ENCODE peak calls at places on chromosomes 6 and 20, in five cellular contexts. L is ascending aorta, M is astrocyte of the spinal cord, B is lower leg skin, N is fibroblast of mammary gland. H is an unnamed sample.

GRCh38 chr20:37567671-37568588 is 40.3 kb upstream of the BLCAP start:
- DNase-seq in B (no peak), L (no peak), M (peak), N (no peak), H (no peak)

GRCh38 chr20:41340327-41341055 is at the start of gene LPIN3:
- DNase-seq in B (peak), N (peak), M (peak), L (peak), H (peak)

GRCh38 chr6:3746119-3746691 is 5.3 kb downstream of the PXDC1 start:
- DNase-seq in N (no peak), L (no peak), M (no peak), B (no peak), H (no peak)

GRCh38 chr20:53581444-53582311 is 12.0 kb downstream of the ZNF217 start:
- DNase-seq in L (no peak), B (no peak), N (no peak), M (no peak), H (no peak)

GRCh38 chr6:26571592-26572296 is 25.0 kb upstream of the ABT1 start:
- DNase-seq in B (no peak), L (no peak), N (peak), M (peak), H (peak)

GRCh38 chr6:18022398-18023231 is 35.2 kb upstream of the KIF13A start:
- DNase-seq in N (peak), B (no peak), M (peak), L (no peak), H (no peak)

GRCh38 chr6:141421378-141421777 is 711.3 kb upstream of the GJE1 start:
- DNase-seq in M (peak), B (no peak), N (peak), L (no peak), H (no peak)

GRCh38 chr6:36848658-36849441 is 9.6 kb upstream of the CPNE5 start:
- DNase-seq in M (no peak), N (no peak), L (no peak), B (no peak), H (peak)

GRCh38 chr20:25139061-25139705 is 56.3 kb upstream of the ENTPD6 start:
- DNase-seq in N (no peak), L (no peak), M (no peak), B (no peak), H (no peak)

GRCh38 chr6:34146801-34147592 is 1.1 kb upstream of the GRM4 start:
- DNase-seq in N (peak), M (peak), L (no peak), B (no peak), H (no peak)

GRCh38 chr6:139536751-139537617 is 162.5 kb upstream of the CITED2 start:
- DNase-seq in L (no peak), M (no peak), B (no peak), N (no peak), H (no peak)

GRCh38 chr20:5191829-5192569 is 65.2 kb downstream of the CDS2 start:
- DNase-seq in M (peak), B (no peak), N (peak), L (no peak), H (peak)

GRCh38 chr6:12436224-12436623 is 146.1 kb downstream of the EDN1 start:
- DNase-seq in L (no peak), M (no peak), N (no peak), B (no peak), H (no peak)

GRCh38 chr6:1916334-1916985 is 306.7 kb downstream of the FOXC1 start:
- DNase-seq in B (no peak), N (peak), M (peak), L (no peak), H (no peak)

GRCh38 chr6:97726378-97726777 is 443.4 kb upstream of the MMS22L start:
- DNase-seq in B (no peak), L (no peak), N (no peak), M (no peak), H (no peak)

GRCh38 chr6:108133594-108134179 is 32.1 kb upstream of the NR2E1 start:
- DNase-seq in L (no peak), M (peak), N (peak), B (no peak), H (peak)

GRCh38 chr20:46945465-46945864 is 50.8 kb downstream of the EYA2 start:
- DNase-seq in B (no peak), L (no peak), N (peak), M (peak), H (no peak)

GRCh38 chr6:3009930-3010329 is 10.2 kb downstream of the NQO2 start:
- DNase-seq in N (no peak), B (no peak), M (no peak), L (no peak), H (no peak)

GRCh38 chr20:12798286-12798685 is 210.5 kb upstream of the SPTLC3 start:
- DNase-seq in N (no peak), M (no peak), B (no peak), L (no peak), H (no peak)

GRCh38 chr6:148713033-148713738 is 33.6 kb upstream of the UST start:
- DNase-seq in M (no peak), N (no peak), B (no peak), L (no peak), H (no peak)

GRCh38 chr6:28922841-28923317 is 906 bp downstream of the TRIM27 start:
- DNase-seq in B (peak), M (peak), L (no peak), N (peak), H (no peak)

GRCh38 chr6:105136433-105137350 is 43.1 kb downstream of the POPDC3 start:
- DNase-seq in B (peak), M (peak), L (no peak), N (peak), H (peak)

GRCh38 chr6:118705799-118706481 is 54.5 kb upstream of the CEP85L start:
- DNase-seq in B (no peak), M (peak), N (peak), L (no peak), H (no peak)

GRCh38 chr6:134368670-134369069 is 50.8 kb upstream of the SGK1 start:
- DNase-seq in L (no peak), M (no peak), B (no peak), N (no peak), H (no peak)

GRCh38 chr20:8219403-8219802 is 87.3 kb downstream of the PLCB1 start:
- DNase-seq in M (no peak), B (no peak), L (no peak), N (no peak), H (no peak)

GRCh38 chr6:24667378-24667803 is 514 bp downstream of the ACOT13 start:
- DNase-seq in M (no peak), B (no peak), N (peak), L (no peak), H (no peak)

GRCh38 chr6:49333345-49334120 is 129.5 kb downstream of the MMUT start:
- DNase-seq in L (no peak), N (peak), B (no peak), M (no peak), H (no peak)

GRCh38 chr20:40939667-40940066 is 89.0 kb upstream of the TOP1 start:
- DNase-seq in L (no peak), M (no peak), B (no peak), N (no peak), H (no peak)

GRCh38 chr6:28353981-28354676 is 4.4 kb downstream of the ZKSCAN3 start:
- DNase-seq in N (peak), B (no peak), M (peak), L (no peak), H (peak)

GRCh38 chr20:56606174-56606945 is 22.7 kb upstream of the TFAP2C start:
- DNase-seq in M (no peak), N (no peak), B (no peak), L (no peak), H (no peak)

GRCh38 chr20:48404598-48404997 is 423.2 kb downstream of the PREX1 start:
- DNase-seq in N (no peak), M (no peak), L (no peak), B (no peak), H (no peak)

GRCh38 chr6:26196846-26197683 is 109.8 kb downstream of the HFE start:
- DNase-seq in B (peak), N (peak), M (peak), L (peak), H (peak)

GRCh38 chr6:63816979-63817436 is 181.4 kb downstream of the PHF3 start:
- DNase-seq in N (peak), L (no peak), B (no peak), M (no peak), H (peak)

GRCh38 chr6:50091641-50092040 is 41.9 kb upstream of the DEFB112 start:
- DNase-seq in N (peak), B (no peak), M (no peak), L (no peak), H (no peak)

GRCh38 chr6:157314705-157315321 is 8.5 kb downstream of the TMEM242 start:
- DNase-seq in B (no peak), M (peak), L (no peak), N (peak), H (no peak)

GRCh38 chr6:75275067-75275466 is 9.5 kb downstream of the TMEM30A start:
- DNase-seq in N (peak), M (peak), B (no peak), L (no peak), H (no peak)

GRCh38 chr6:148878683-148879082 is 131.9 kb downstream of the UST start:
- DNase-seq in B (no peak), L (no peak), N (no peak), M (no peak), H (no peak)

GRCh38 chr20:61527626-61528025 is 275.6 kb downstream of the CDH4 start:
- DNase-seq in N (no peak), B (no peak), L (no peak), M (no peak), H (no peak)

GRCh38 chr20:50251992-50252491 is 61.4 kb downstream of the CEBPB start:
- DNase-seq in L (no peak), B (no peak), M (peak), N (peak), H (no peak)

GRCh38 chr6:6546318-6547110 is 42.0 kb upstream of the LY86 start:
- DNase-seq in B (no peak), M (peak), L (no peak), N (peak), H (peak)
- H3K4me3 ChIP-seq in B (no peak), M (peak), L (peak), N (peak), H (peak)

GRCh38 chr6:79250107-79250514 is 15.6 kb upstream of the HMGN3 start:
- DNase-seq in M (no peak), B (no peak), L (no peak), N (no peak), H (no peak)
- TF ChIP-seq CTCF in M (peak), B (no peak), L (no peak), N (peak), H (peak)

DNA sequence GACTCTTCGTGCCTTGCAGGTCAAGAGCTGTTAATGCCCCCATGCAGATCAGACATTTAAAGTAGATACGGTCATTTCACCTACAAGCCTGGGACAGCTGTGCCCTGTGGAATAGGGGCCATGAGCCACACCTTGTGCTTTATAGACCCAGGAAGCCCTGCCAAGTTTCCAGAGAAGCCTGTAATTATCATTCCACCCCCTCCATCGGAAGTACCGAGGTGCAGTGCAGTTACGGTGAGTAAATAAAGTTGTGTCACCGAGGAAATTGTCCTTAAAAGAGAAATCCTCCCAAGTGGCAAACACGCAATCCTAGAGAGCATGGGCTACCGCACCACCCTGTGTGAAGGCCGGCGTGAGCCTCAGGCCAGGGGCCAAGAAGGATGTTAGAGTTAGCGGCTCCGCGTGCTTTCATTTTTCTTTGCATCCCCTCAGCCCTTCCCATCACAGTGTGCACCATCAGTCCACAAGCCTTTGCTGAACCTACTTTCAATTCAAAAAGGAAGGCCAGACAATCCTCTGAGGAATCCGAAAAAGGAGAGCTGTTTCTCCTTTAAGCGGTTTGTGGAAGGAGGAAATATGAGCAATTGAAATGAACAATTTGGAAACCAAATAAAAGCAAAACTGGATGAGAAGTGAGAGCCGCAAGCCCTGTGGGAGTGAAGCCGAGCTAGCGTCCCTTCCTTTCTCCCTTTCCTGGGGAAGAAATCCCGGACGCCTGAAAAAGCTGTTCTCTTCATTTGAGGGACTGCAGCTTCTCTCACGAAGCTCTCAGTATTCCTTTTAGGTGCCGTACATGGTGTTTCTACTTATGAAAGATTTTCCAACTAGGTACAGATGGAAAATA is 183.3 kb upstream of the PDE10A start:
- DNase-seq in L (no peak), M (no peak), N (no peak), B (no peak), H (no peak)
- H3K4me3 ChIP-seq in L (peak), M (no peak), N (peak), B (no peak), H (no peak)

GRCh38 chr6:5850848-5851255 is 155.9 kb downstream of the NRN1 start:
- DNase-seq in L (no peak), B (no peak), M (no peak), N (no peak), H (no peak)

GRCh38 chr6:5851261-5851757 is 155.4 kb downstream of the NRN1 start:
- DNase-seq in L (no peak), M (peak), B (no peak), N (peak), H (no peak)

GRCh38 chr6:5854900-5855299 is 151.8 kb downstream of the NRN1 start:
- DNase-seq in L (no peak), M (no peak), B (no peak), N (no peak), H (no peak)

GRCh38 chr6:5860849-5861248 is 145.9 kb downstream of the NRN1 start:
- DNase-seq in M (no peak), N (no peak), B (no peak), L (no peak), H (no peak)

GRCh38 chr6:5855787-5856186 is 150.9 kb downstream of the NRN1 start:
- DNase-seq in L (no peak), N (no peak), B (no peak), M (no peak), H (no peak)
- TF ChIP-seq CTCF in L (no peak), N (no peak), B (no peak), M (no peak), H (no peak)

GRCh38 chr6:15310680-15311079 is 64.8 kb downstream of the JARID2 start:
- DNase-seq in N (peak), B (no peak), L (no peak), M (no peak), H (no peak)

GRCh38 chr6:15308445-15309213 is 62.8 kb downstream of the JARID2 start:
- DNase-seq in B (no peak), L (no peak), N (no peak), M (no peak), H (peak)

GRCh38 chr6:15309611-15310283 is 63.9 kb downstream of the JARID2 start:
- DNase-seq in M (no peak), L (no peak), N (no peak), B (no peak), H (peak)

GRCh38 chr6:15313367-15313766 is 67.5 kb downstream of the JARID2 start:
- DNase-seq in N (no peak), M (no peak), L (no peak), B (no peak), H (no peak)

DNA sequence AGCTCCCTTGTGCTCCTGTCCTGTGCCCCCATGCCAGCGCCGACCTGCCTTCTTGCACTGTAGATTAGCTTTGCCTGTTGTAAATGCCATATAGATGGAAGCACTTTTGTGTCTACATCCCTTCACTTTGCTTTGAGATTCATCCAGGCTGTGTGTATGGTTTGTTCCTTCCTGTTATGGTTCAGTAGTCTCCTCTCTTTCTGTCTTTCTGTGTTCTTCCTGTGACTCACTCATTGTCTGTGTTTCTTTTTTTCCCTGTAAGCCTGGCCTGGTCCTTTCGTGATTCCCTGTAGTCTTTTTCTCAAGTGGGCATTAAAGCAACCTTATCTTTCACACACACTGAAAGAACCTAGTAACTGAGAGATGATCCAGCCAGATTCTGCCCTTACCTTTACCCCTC is 66.6 kb downstream of the JARID2 start:
- DNase-seq in N (peak), M (peak), L (no peak), B (no peak), H (peak)
- H3K4me3 ChIP-seq in N (no peak), M (no peak), L (no peak), B (no peak), H (no peak)

DNA sequence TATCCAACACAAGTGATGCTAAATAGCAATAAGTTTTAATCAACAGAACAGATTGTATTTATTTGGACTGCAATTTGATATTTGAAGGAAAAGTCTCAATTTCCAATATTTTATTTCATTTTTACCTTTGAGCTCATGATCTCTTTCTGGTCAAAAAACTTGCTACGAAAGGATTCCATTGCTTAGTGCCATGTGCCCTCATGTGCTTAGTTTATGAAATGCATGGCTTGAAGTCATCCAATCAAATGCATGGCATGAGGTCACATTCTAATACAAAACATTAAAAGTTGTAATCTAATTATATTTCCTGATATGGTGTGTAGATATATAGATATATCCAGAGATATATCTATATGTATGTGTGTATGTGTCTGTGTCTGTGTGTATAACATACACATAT is 321.2 kb upstream of the ADGRB3 start:
- DNase-seq in M (peak), B (no peak), L (no peak), N (peak), H (no peak)
- TF ChIP-seq CTCF in M (peak), B (no peak), L (no peak), N (peak), H (peak)

DNA sequence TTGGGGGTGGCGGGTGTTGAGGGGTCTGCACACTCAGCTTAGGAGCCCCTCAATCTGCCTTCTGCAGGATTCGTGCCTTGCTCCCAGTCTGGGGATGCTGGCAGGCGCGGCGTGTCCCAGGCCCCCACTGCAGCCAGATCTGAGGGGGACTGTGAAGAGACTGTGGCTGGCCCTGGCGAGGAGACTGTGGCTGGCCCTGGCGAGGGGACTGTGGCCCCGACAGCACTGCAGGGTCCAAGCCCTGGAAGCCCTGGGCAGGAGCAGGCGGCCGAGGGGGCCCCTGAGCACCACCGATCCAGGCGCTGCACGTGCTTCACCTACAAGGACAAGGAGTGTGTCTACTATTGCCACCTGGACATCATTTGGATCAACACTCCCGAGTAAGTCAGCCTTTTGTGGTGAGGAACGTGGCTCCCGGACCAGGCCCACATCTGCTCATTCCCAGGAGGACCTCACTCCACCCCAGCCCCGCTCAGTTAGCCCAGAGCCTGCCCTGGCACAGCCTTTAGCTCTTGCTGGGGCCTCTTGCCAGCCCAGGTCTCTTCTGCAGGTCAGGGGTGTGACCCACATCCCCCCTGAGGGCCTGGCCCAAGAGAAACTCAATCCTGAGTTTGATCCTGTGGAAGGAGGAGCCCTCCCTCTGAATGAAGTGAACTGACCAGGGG is 1.1 kb downstream of the EDN3 start:
- DNase-seq in L (no peak), B (no peak), N (no peak), M (no peak), H (no peak)
- H3K4me3 ChIP-seq in L (no peak), B (no peak), N (no peak), M (no peak), H (no peak)

GRCh38 chr6:160118620-160119234 is 2.9 kb upstream of the SLC22A1 start:
- DNase-seq in M (no peak), B (no peak), N (no peak), L (no peak), H (no peak)
- TF ChIP-seq CTCF in M (no peak), B (no peak), N (no peak), L (no peak), H (no peak)

DNA sequence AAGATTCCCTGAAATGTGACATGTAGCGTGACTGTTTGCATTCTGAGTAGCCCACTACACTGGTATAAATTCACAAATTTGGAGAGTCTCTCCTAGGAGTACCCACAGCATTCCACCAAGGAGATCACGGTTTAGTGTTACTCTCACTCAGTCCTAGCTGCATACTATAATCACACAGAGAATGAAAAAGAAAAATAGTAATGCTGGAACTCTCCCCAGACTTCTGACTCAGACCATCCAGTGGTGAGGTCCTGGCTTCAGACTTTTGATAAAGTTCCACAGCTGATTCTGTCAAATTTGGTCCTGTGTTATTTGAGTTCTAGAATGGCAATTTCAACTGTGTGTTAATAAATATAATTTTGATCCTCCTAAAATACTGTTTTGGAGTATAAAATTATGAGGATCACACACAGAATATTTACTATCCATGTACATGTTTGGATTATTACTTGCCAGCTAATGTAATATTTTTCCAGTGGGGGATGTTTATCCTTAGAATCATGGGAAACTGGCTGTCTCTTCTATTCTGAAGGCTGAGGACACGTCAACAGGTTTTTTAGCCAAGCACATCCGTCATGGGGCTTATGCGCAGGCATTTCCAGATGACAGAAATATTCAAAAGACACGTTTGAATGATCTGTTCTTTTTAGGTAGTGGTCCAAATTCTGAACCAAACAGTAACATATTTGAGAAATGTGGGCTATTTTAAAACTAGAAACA is 5.1 kb upstream of the KIAA0408 start:
- DNase-seq in L (no peak), N (peak), M (peak), B (peak), H (no peak)
- H3K4me3 ChIP-seq in L (no peak), N (no peak), M (no peak), B (no peak), H (no peak)